ENCODE peak calls at places on chromosomes 11 and 22, in seven cellular contexts. One of them, this sample, is unnamed.
A peak's percentile ranks its signal among the peaks of the same experiment; 100 is the strongest.

GRCh38 chr11:92396133-92396532 is 171.5 kb downstream of the FAT3 start:
- DNase-seq in fibroblast of pulmonary artery: no peak
- DNase-seq in RWPE1: no peak
- DNase-seq in A549: no peak
- DNase-seq in endothelial cell of umbilical vein: no peak
- DNase-seq in ovary: no peak
- DNase-seq in upper lobe of right lung: no peak
- DNase-seq in this sample: no peak

GRCh38 chr11:86955111-86955673 is at the start of gene FZD4:
- DNase-seq in fibroblast of pulmonary artery: peak; percentile 90
- DNase-seq in RWPE1: peak; percentile 90
- DNase-seq in A549: peak; percentile 88
- DNase-seq in endothelial cell of umbilical vein: peak; percentile 88
- DNase-seq in ovary: peak; percentile 93
- DNase-seq in upper lobe of right lung: peak; percentile 95
- DNase-seq in this sample: peak; percentile 49

GRCh38 chr11:10351768-10352641 is 47.1 kb downstream of the ADM start:
- DNase-seq in fibroblast of pulmonary artery: peak; percentile 92
- DNase-seq in RWPE1: no peak
- DNase-seq in A549: peak; percentile 59
- DNase-seq in endothelial cell of umbilical vein: peak; percentile 79
- DNase-seq in ovary: peak; percentile 45
- DNase-seq in upper lobe of right lung: no peak
- DNase-seq in this sample: peak; percentile 58

GRCh38 chr22:46740910-46741785 is 3.1 kb upstream of the CERK start:
- DNase-seq in fibroblast of pulmonary artery: no peak
- DNase-seq in RWPE1: no peak
- DNase-seq in A549: no peak
- DNase-seq in endothelial cell of umbilical vein: no peak
- DNase-seq in ovary: no peak
- DNase-seq in upper lobe of right lung: no peak
- DNase-seq in this sample: no peak

GRCh38 chr22:25048659-25049657 is 96.4 kb downstream of the KIAA1671 start:
- DNase-seq in fibroblast of pulmonary artery: peak; percentile 73
- DNase-seq in RWPE1: peak; percentile 54
- DNase-seq in A549: peak; percentile 64
- DNase-seq in endothelial cell of umbilical vein: peak; percentile 63
- DNase-seq in ovary: peak; percentile 77
- DNase-seq in upper lobe of right lung: peak; percentile 75
- DNase-seq in this sample: peak; percentile 50

GRCh38 chr11:11451501-11452005 is 98.5 kb upstream of the CSNK2A3 start:
- DNase-seq in fibroblast of pulmonary artery: no peak
- DNase-seq in RWPE1: peak; percentile 13
- DNase-seq in A549: peak; percentile 73
- DNase-seq in endothelial cell of umbilical vein: no peak
- DNase-seq in ovary: no peak
- DNase-seq in upper lobe of right lung: no peak
- DNase-seq in this sample: peak; percentile 49

GRCh38 chr11:105357764-105358163 is 218.2 kb upstream of the CARD18 start:
- DNase-seq in fibroblast of pulmonary artery: peak; percentile 71
- DNase-seq in RWPE1: no peak
- DNase-seq in A549: no peak
- DNase-seq in endothelial cell of umbilical vein: no peak
- DNase-seq in ovary: no peak
- DNase-seq in upper lobe of right lung: no peak
- DNase-seq in this sample: peak; percentile 35

GRCh38 chr11:128852327-128853023 is 14.6 kb downstream of the KCNJ1 start:
- DNase-seq in fibroblast of pulmonary artery: no peak
- DNase-seq in RWPE1: no peak
- DNase-seq in A549: no peak
- DNase-seq in endothelial cell of umbilical vein: no peak
- DNase-seq in ovary: no peak
- DNase-seq in upper lobe of right lung: no peak
- DNase-seq in this sample: no peak

GRCh38 chr22:41367680-41368542 is 13.8 kb upstream of the TEF start:
- DNase-seq in fibroblast of pulmonary artery: peak; percentile 47
- DNase-seq in RWPE1: no peak
- DNase-seq in A549: no peak
- DNase-seq in endothelial cell of umbilical vein: no peak
- DNase-seq in ovary: peak; percentile 69
- DNase-seq in upper lobe of right lung: peak; percentile 84
- DNase-seq in this sample: peak; percentile 13

GRCh38 chr11:36500315-36500721 is 9.8 kb downstream of the TRAF6 start:
- DNase-seq in fibroblast of pulmonary artery: peak; percentile 95
- DNase-seq in RWPE1: peak; percentile 63
- DNase-seq in A549: peak; percentile 66
- DNase-seq in endothelial cell of umbilical vein: peak; percentile 89
- DNase-seq in ovary: no peak
- DNase-seq in upper lobe of right lung: no peak
- DNase-seq in this sample: peak; percentile 93

GRCh38 chr11:37748641-37749040 is 1150.6 kb upstream of the RAG2 start:
- DNase-seq in fibroblast of pulmonary artery: no peak
- DNase-seq in RWPE1: no peak
- DNase-seq in A549: no peak
- DNase-seq in endothelial cell of umbilical vein: no peak
- DNase-seq in ovary: no peak
- DNase-seq in upper lobe of right lung: no peak
- DNase-seq in this sample: peak; percentile 27

GRCh38 chr11:72589802-72590761 is 84.1 kb downstream of the PDE2A start:
- DNase-seq in fibroblast of pulmonary artery: peak; percentile 31
- DNase-seq in RWPE1: no peak
- DNase-seq in A549: peak; percentile 73
- DNase-seq in endothelial cell of umbilical vein: peak; percentile 35
- DNase-seq in ovary: peak; percentile 51
- DNase-seq in upper lobe of right lung: peak; percentile 74
- DNase-seq in this sample: peak; percentile 35

GRCh38 chr11:35011944-35012343 is 95.5 kb downstream of the PDHX start:
- DNase-seq in fibroblast of pulmonary artery: no peak
- DNase-seq in RWPE1: no peak
- DNase-seq in A549: no peak
- DNase-seq in endothelial cell of umbilical vein: no peak
- DNase-seq in ovary: no peak
- DNase-seq in upper lobe of right lung: no peak
- DNase-seq in this sample: no peak

GRCh38 chr11:124934862-124935547 is 842 bp downstream of the HEPACAM start:
- DNase-seq in fibroblast of pulmonary artery: peak; percentile 69
- DNase-seq in RWPE1: no peak
- DNase-seq in A549: peak; percentile 8
- DNase-seq in endothelial cell of umbilical vein: peak; percentile 35
- DNase-seq in ovary: no peak
- DNase-seq in upper lobe of right lung: no peak
- DNase-seq in this sample: peak; percentile 31

GRCh38 chr22:32352681-32353080 is 5.0 kb upstream of the RFPL3 start:
- DNase-seq in fibroblast of pulmonary artery: no peak
- DNase-seq in RWPE1: no peak
- DNase-seq in A549: peak; percentile 4
- DNase-seq in endothelial cell of umbilical vein: no peak
- DNase-seq in ovary: no peak
- DNase-seq in upper lobe of right lung: no peak
- DNase-seq in this sample: no peak

GRCh38 chr11:119107538-119108150 is 500 bp downstream of the C2CD2L start:
- DNase-seq in fibroblast of pulmonary artery: no peak
- DNase-seq in RWPE1: peak; percentile 24
- DNase-seq in A549: no peak
- DNase-seq in endothelial cell of umbilical vein: no peak
- DNase-seq in ovary: no peak
- DNase-seq in upper lobe of right lung: peak; percentile 68
- DNase-seq in this sample: no peak

GRCh38 chr11:77345621-77346020 is 44.1 kb upstream of the GDPD4 start:
- DNase-seq in fibroblast of pulmonary artery: peak; percentile 47
- DNase-seq in RWPE1: no peak
- DNase-seq in A549: no peak
- DNase-seq in endothelial cell of umbilical vein: no peak
- DNase-seq in ovary: no peak
- DNase-seq in upper lobe of right lung: no peak
- DNase-seq in this sample: no peak

GRCh38 chr11:72584293-72584921 is 89.8 kb downstream of the PDE2A start:
- DNase-seq in fibroblast of pulmonary artery: peak; percentile 39
- DNase-seq in RWPE1: no peak
- DNase-seq in A549: no peak
- DNase-seq in endothelial cell of umbilical vein: no peak
- DNase-seq in ovary: peak; percentile 21
- DNase-seq in upper lobe of right lung: peak; percentile 86
- DNase-seq in this sample: peak; percentile 29

GRCh38 chr11:61384271-61385242 is 7.8 kb upstream of the TMEM216 start:
- DNase-seq in fibroblast of pulmonary artery: peak; percentile 42
- DNase-seq in RWPE1: no peak
- DNase-seq in A549: peak; percentile 66
- DNase-seq in endothelial cell of umbilical vein: peak; percentile 43
- DNase-seq in ovary: no peak
- DNase-seq in upper lobe of right lung: peak; percentile 36
- DNase-seq in this sample: peak; percentile 52

GRCh38 chr11:11844272-11844671 is 2.5 kb downstream of the USP47 start:
- DNase-seq in fibroblast of pulmonary artery: no peak
- DNase-seq in RWPE1: no peak
- DNase-seq in A549: no peak
- DNase-seq in endothelial cell of umbilical vein: no peak
- DNase-seq in ovary: no peak
- DNase-seq in upper lobe of right lung: no peak
- DNase-seq in this sample: no peak

GRCh38 chr11:35486446-35486845 is 39.0 kb downstream of the PAMR1 start:
- DNase-seq in fibroblast of pulmonary artery: no peak
- DNase-seq in RWPE1: no peak
- DNase-seq in A549: peak; percentile 22
- DNase-seq in endothelial cell of umbilical vein: no peak
- DNase-seq in ovary: no peak
- DNase-seq in upper lobe of right lung: no peak
- DNase-seq in this sample: no peak

GRCh38 chr22:46687460-46687859 is 50.6 kb downstream of the CERK start:
- DNase-seq in fibroblast of pulmonary artery: no peak
- DNase-seq in RWPE1: no peak
- DNase-seq in A549: no peak
- DNase-seq in endothelial cell of umbilical vein: no peak
- DNase-seq in ovary: no peak
- DNase-seq in upper lobe of right lung: no peak
- DNase-seq in this sample: no peak

GRCh38 chr11:77637345-77638165 is at the start of gene CLNS1A:
- DNase-seq in fibroblast of pulmonary artery: peak; percentile 92
- DNase-seq in RWPE1: peak; percentile 80
- DNase-seq in A549: peak; percentile 93
- DNase-seq in endothelial cell of umbilical vein: peak; percentile 90
- DNase-seq in ovary: peak; percentile 83
- DNase-seq in upper lobe of right lung: peak; percentile 89
- DNase-seq in this sample: peak; percentile 76

GRCh38 chr11:59173964-59174663 is 2.2 kb downstream of the DTX4 start:
- DNase-seq in fibroblast of pulmonary artery: peak; percentile 48
- DNase-seq in RWPE1: peak; percentile 82
- DNase-seq in A549: no peak
- DNase-seq in endothelial cell of umbilical vein: no peak
- DNase-seq in ovary: no peak
- DNase-seq in upper lobe of right lung: peak; percentile 86
- DNase-seq in this sample: peak; percentile 86

GRCh38 chr11:109865558-109866186 is 227.5 kb upstream of the ZC3H12C start:
- DNase-seq in fibroblast of pulmonary artery: no peak
- DNase-seq in RWPE1: no peak
- DNase-seq in A549: peak; percentile 24
- DNase-seq in endothelial cell of umbilical vein: no peak
- DNase-seq in ovary: no peak
- DNase-seq in upper lobe of right lung: no peak
- DNase-seq in this sample: peak; percentile 13
- TF ChIP-seq CTCF in fibroblast of pulmonary artery: no peak
- TF ChIP-seq CTCF in RWPE1: no peak
- TF ChIP-seq CTCF in A549: peak; percentile 32
- TF ChIP-seq CTCF in endothelial cell of umbilical vein: no peak
- TF ChIP-seq CTCF in ovary: no peak
- TF ChIP-seq CTCF in upper lobe of right lung: no peak
- TF ChIP-seq CTCF in this sample: peak; percentile 11

DNA sequence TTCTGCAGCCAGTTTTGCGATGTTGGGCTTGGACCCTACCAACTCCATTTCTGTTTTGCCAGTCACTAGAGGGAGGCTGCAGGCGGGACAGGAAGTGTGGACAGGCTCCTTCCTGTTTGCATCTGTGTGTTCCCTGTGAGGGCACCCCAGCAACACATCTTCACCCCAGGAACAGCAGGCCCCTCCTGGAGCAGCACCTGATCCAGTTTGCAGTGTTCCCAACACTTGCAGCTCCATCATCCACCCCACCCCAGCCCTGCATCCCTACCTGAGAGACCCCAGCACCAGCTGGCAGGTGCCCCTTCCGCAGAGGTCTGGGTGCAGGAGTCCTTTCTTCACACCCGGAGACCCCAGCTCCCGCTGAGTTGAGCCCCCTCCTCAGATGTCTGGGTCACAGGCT is 7.4 kb upstream of the VSIG10L2 start:
- DNase-seq in fibroblast of pulmonary artery: no peak
- DNase-seq in RWPE1: no peak
- DNase-seq in A549: no peak
- DNase-seq in endothelial cell of umbilical vein: no peak
- DNase-seq in ovary: no peak
- DNase-seq in upper lobe of right lung: peak; percentile 38
- DNase-seq in this sample: no peak
- TF ChIP-seq CTCF in fibroblast of pulmonary artery: no peak
- TF ChIP-seq CTCF in RWPE1: no peak
- TF ChIP-seq CTCF in A549: no peak
- TF ChIP-seq CTCF in endothelial cell of umbilical vein: no peak
- TF ChIP-seq CTCF in ovary: no peak
- TF ChIP-seq CTCF in upper lobe of right lung: no peak
- TF ChIP-seq CTCF in this sample: no peak

DNA sequence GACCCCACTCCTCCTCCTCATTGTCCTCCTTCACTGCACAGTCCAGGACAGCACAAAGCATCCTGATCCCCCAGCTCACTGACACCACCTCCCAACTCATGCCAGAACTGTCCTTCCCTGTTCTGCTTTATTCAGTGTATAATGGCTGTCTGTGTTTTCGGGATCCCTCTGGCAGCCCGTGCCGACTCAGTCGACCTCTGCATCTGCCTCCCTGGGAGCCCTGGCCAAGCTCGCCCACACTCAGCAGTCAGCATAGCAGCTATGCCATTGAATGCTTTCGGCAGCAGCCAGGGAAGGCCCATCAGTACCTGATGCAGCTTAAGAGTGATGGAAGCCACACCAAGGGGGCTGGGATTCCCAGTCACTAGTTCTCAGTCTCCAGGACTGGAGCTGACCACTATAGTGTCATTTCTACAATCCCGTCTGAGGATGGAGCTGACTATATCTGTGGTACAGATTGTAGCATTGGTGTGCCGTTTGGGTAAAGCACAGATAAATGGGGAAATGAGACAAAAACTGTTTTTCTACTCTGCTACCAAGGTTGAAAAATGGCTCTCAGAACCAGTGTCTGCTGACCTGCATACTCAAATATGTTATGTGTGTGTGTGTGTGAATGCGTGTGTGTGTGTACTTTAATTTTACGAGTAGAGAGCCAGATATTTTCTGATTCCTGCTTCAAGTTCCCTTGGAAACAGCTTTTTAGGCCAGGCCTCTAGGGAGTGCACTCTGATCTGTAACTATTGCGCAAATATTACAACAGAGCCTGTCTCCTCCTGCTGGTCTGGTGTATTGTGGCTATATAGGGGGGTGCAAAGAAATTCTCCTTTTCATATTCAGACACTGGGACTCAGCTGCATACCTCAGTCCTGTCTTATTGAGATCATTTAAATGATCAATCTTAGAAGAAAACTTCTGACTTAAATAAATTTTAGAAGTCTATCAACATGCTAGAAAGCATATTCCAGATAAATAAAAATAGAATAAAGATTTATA is 78.8 kb upstream of the TOP3B start:
- DNase-seq in fibroblast of pulmonary artery: peak; percentile 69
- DNase-seq in RWPE1: peak; percentile 55
- DNase-seq in A549: peak; percentile 56
- DNase-seq in endothelial cell of umbilical vein: no peak
- DNase-seq in ovary: peak; percentile 41
- DNase-seq in upper lobe of right lung: no peak
- DNase-seq in this sample: peak; percentile 19
- TF ChIP-seq CTCF in fibroblast of pulmonary artery: peak; percentile 38
- TF ChIP-seq CTCF in RWPE1: peak; percentile 20
- TF ChIP-seq CTCF in A549: peak; percentile 5
- TF ChIP-seq CTCF in endothelial cell of umbilical vein: no peak
- TF ChIP-seq CTCF in ovary: peak; percentile 70
- TF ChIP-seq CTCF in upper lobe of right lung: peak; percentile 26
- TF ChIP-seq CTCF in this sample: peak; percentile 22

GRCh38 chr22:39291501-39291900 is 27.9 kb downstream of the RPL3 start:
- DNase-seq in fibroblast of pulmonary artery: no peak
- DNase-seq in RWPE1: no peak
- DNase-seq in A549: no peak
- DNase-seq in endothelial cell of umbilical vein: no peak
- DNase-seq in ovary: no peak
- DNase-seq in upper lobe of right lung: no peak
- DNase-seq in this sample: no peak
- TF ChIP-seq CTCF in fibroblast of pulmonary artery: no peak
- TF ChIP-seq CTCF in RWPE1: no peak
- TF ChIP-seq CTCF in A549: peak; percentile 12
- TF ChIP-seq CTCF in endothelial cell of umbilical vein: peak; percentile 20
- TF ChIP-seq CTCF in ovary: no peak
- TF ChIP-seq CTCF in upper lobe of right lung: no peak
- TF ChIP-seq CTCF in this sample: peak; percentile 26

This sample was measured in bronchial epithelial cell.